ENCODE peak calls at places on chromosomes 2 and 18, in eight cellular contexts. S, V, F, P, H, B, K and L are unnamed samples.

GRCh38 chr18:60064271-60064670 is 164.5 kb downstream of the PMAIP1 start:
- DNase-seq in S (no peak), V (no peak), F (no peak), P (no peak), H (no peak), B (no peak), K (no peak), L (no peak)

GRCh38 chr2:196758474-196759377 is 40.8 kb downstream of the GTF3C3 start:
- DNase-seq in S (no peak), V (no peak), F (peak), P (no peak), H (no peak), B (no peak), K (no peak), L (peak)

GRCh38 chr18:48547456-48548403 is 8.9 kb downstream of the CTIF start:
- DNase-seq in S (peak), V (no peak), F (peak), P (no peak), H (no peak), B (no peak), K (peak), L (peak)

GRCh38 chr2:221851531-221852045 is 279.5 kb upstream of the EPHA4 start:
- DNase-seq in S (no peak), V (no peak), F (no peak), P (no peak), H (no peak), B (no peak), K (no peak), L (peak)

GRCh38 chr2:9153589-9153988 is 53.0 kb upstream of the ASAP2 start:
- DNase-seq in S (peak), V (peak), F (peak), P (no peak), H (no peak), B (no peak), K (no peak), L (no peak)

GRCh38 chr2:82062469-82062868 is 1757.9 kb upstream of the LRRTM1 start:
- DNase-seq in S (no peak), V (no peak), F (no peak), P (no peak), H (no peak), B (no peak), K (no peak), L (no peak)

GRCh38 chr2:25711641-25712369 is 38.4 kb upstream of the DTNB start:
- DNase-seq in S (peak), V (no peak), F (no peak), P (peak), H (no peak), B (no peak), K (no peak), L (no peak)

GRCh38 chr2:26614205-26615128 is 26.7 kb downstream of the CIB4 start:
- DNase-seq in S (no peak), V (no peak), F (no peak), P (no peak), H (peak), B (no peak), K (no peak), L (no peak)

GRCh38 chr2:25401307-25402021 is 59.7 kb upstream of the DNMT3A start:
- DNase-seq in S (no peak), V (no peak), F (no peak), P (no peak), H (no peak), B (no peak), K (no peak), L (no peak)

GRCh38 chr2:30394096-30394495 is 53.0 kb upstream of the LCLAT1 start:
- DNase-seq in S (no peak), V (no peak), F (no peak), P (no peak), H (no peak), B (no peak), K (no peak), L (no peak)

GRCh38 chr2:28276076-28276618 is 116.5 kb upstream of the FOSL2 start:
- DNase-seq in S (peak), V (no peak), F (peak), P (no peak), H (no peak), B (no peak), K (no peak), L (peak)

GRCh38 chr2:202790676-202791075 is 80.9 kb downstream of the ICA1L start:
- DNase-seq in S (no peak), V (no peak), F (no peak), P (no peak), H (no peak), B (no peak), K (no peak), L (no peak)

GRCh38 chr2:16330012-16330411 is 335.6 kb downstream of the CYRIA start:
- DNase-seq in S (peak), V (no peak), F (no peak), P (no peak), H (no peak), B (no peak), K (no peak), L (no peak)

GRCh38 chr2:32678825-32679224 is 51.0 kb downstream of the TTC27 start:
- DNase-seq in S (peak), V (no peak), F (peak), P (no peak), H (no peak), B (no peak), K (no peak), L (no peak)

GRCh38 chr2:172080641-172081230 is 4.6 kb upstream of the DLX1 start:
- DNase-seq in S (peak), V (no peak), F (no peak), P (no peak), H (no peak), B (no peak), K (no peak), L (no peak)

GRCh38 chr2:231877533-231878456 is 48.4 kb downstream of the NPPC start:
- DNase-seq in S (peak), V (no peak), F (no peak), P (no peak), H (no peak), B (no peak), K (no peak), L (no peak)

GRCh38 chr2:64804651-64805050 is 150.9 kb upstream of the SERTAD2 start:
- DNase-seq in S (peak), V (no peak), F (no peak), P (no peak), H (no peak), B (no peak), K (no peak), L (no peak)

GRCh38 chr2:57598552-57598951 is 448.1 kb upstream of the VRK2 start:
- DNase-seq in S (no peak), V (no peak), F (no peak), P (no peak), H (no peak), B (no peak), K (no peak), L (no peak)

GRCh38 chr2:170717599-170717963 is 2.4 kb downstream of the SP5 start:
- DNase-seq in S (peak), V (no peak), F (no peak), P (no peak), H (no peak), B (no peak), K (no peak), L (no peak)

GRCh38 chr2:241703128-241703604 is 1.3 kb downstream of the ING5 start:
- DNase-seq in S (no peak), V (no peak), F (peak), P (no peak), H (peak), B (no peak), K (no peak), L (peak)

GRCh38 chr18:80075940-80076339 is 33.1 kb upstream of the ADNP2 start:
- DNase-seq in S (no peak), V (no peak), F (no peak), P (no peak), H (no peak), B (no peak), K (no peak), L (no peak)

GRCh38 chr2:31446848-31447247 is 32.3 kb upstream of the XDH start:
- DNase-seq in S (peak), V (no peak), F (no peak), P (no peak), H (no peak), B (no peak), K (no peak), L (no peak)

GRCh38 chr2:14903709-14904374 is 271.3 kb downstream of the LRATD1 start:
- DNase-seq in S (no peak), V (no peak), F (no peak), P (no peak), H (peak), B (no peak), K (no peak), L (peak)

DNA sequence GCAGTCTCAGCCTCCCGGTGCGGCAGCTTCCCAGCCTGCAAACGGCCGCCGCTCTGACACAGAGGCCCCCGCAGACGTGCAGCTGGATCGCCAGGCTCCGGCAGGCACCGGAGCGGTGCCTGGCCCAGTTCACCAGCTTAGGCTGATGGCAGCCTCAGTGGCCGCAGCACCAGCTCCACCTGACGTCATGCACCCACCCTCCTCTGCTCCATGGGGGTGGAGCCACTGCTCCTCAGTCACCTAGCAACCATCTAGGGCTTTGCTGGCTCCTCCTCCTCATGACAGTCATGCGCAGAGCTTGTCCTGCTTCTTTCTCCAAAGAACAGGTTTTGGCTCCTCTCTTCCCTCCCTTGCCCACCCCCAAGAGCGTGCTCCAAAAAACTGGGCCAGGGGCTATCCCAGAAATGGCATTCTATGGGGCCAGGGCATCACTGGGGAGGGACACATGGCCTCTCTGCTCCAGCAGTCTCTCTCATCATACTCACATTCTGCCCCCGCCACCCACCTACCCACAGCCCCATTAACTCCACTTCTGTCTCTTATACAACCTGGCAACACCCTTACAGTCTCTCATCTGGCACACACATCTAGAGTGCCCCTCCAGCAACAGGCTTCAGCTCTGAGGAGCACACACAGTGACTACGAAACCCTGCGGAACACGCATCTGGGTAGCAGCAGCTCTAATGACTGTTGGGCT is 5.5 kb downstream of the DCTN1 start:
- DNase-seq in S (peak), V (peak), F (peak), P (peak), H (peak), B (peak), K (no peak), L (no peak)
- H3K27ac ChIP-seq in S (no peak), V (no peak), F (peak), P (peak), H (peak), B (peak), K (no peak), L (no peak)

DNA sequence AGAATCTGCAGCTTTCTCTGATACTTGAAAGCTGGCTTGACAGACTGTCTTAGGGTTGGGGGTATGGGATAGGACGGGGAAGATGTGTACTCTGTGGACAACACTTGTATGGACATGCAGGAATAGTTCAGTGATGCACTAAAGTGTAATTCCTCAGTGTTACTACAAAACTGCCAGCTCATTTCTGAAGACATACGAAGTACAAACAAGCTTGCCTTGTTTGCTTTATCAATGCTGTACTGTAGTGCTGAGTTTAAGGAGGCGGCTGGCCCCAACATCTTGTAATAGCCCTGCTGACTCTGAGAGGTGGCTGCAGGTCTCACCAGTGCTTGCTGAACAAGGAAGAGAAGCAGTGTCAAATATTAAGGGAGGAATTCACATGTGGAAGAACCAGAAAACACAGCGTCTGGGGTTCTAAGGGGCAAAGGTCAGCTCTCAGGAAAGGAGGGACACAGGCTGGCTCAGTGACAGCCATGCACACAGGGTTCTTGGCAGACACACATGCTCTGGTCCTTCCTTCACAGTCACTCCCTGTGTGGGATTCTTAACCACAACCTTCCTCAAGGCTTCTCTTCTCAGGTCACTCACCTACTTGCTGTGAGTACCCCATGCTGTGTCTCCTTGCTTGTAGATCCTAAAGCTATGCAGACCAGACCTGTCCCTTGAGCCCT is 39.8 kb upstream of the EVA1A start:
- DNase-seq in S (no peak), V (no peak), F (no peak), P (no peak), H (no peak), B (no peak), K (no peak), L (no peak)
- H3K27ac ChIP-seq in S (peak), V (no peak), F (no peak), P (peak), H (no peak), B (no peak), K (no peak), L (no peak)

DNA sequence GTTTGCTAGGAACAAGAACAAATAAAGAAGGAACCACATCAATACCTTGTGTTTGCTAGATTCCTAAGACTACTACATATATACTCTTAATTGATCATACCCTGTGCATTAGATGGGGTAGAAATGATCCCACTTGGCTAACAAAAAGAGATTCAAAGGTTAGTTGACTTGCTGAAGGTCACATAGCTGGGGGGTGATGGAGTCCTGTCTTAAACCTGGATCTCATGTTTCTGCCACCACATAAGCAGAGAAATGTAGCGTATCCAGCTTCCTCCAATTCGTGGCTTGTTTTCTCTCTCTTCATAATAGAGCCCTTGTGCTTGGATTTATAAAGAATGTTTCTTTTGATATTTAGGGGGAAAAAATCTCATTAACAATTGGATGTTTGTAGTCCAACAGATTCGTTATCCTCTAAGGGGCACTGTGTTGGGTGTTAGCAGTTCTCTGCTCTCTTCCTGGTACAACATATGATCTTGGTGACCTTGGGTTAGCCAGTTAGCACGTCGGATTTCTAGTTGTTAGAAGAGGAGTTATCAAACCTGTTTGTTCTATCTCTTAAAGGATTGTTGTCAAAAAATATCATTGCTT is 127.7 kb downstream of the FMNL2 start:
- DNase-seq in S (no peak), V (no peak), F (no peak), P (no peak), H (no peak), B (no peak), K (no peak), L (peak)
- H3K27ac ChIP-seq in S (no peak), V (no peak), F (no peak), P (peak), H (no peak), B (peak), K (no peak), L (peak)

GRCh38 chr2:219404291-219404910 is 13.8 kb upstream of the DES start:
- DNase-seq in S (peak), V (peak), F (no peak), P (no peak), H (no peak), B (peak), K (no peak), L (peak)

GRCh38 chr2:219403861-219404260 is 14.3 kb upstream of the DES start:
- DNase-seq in S (no peak), V (no peak), F (no peak), P (no peak), H (no peak), B (no peak), K (no peak), L (no peak)

GRCh38 chr2:219404954-219405353 is 13.2 kb upstream of the DES start:
- DNase-seq in S (no peak), V (no peak), F (no peak), P (no peak), H (no peak), B (peak), K (no peak), L (peak)

GRCh38 chr2:219401621-219402020 is 13.9 kb upstream of the DNPEP start:
- DNase-seq in S (peak), V (no peak), F (no peak), P (no peak), H (no peak), B (no peak), K (no peak), L (no peak)

GRCh38 chr2:219402665-219403515 is 15.2 kb upstream of the DNPEP start:
- DNase-seq in S (peak), V (peak), F (peak), P (peak), H (peak), B (peak), K (peak), L (peak)
- H3K27ac ChIP-seq in S (no peak), V (no peak), F (no peak), P (no peak), H (no peak), B (peak), K (no peak), L (no peak)

DNA sequence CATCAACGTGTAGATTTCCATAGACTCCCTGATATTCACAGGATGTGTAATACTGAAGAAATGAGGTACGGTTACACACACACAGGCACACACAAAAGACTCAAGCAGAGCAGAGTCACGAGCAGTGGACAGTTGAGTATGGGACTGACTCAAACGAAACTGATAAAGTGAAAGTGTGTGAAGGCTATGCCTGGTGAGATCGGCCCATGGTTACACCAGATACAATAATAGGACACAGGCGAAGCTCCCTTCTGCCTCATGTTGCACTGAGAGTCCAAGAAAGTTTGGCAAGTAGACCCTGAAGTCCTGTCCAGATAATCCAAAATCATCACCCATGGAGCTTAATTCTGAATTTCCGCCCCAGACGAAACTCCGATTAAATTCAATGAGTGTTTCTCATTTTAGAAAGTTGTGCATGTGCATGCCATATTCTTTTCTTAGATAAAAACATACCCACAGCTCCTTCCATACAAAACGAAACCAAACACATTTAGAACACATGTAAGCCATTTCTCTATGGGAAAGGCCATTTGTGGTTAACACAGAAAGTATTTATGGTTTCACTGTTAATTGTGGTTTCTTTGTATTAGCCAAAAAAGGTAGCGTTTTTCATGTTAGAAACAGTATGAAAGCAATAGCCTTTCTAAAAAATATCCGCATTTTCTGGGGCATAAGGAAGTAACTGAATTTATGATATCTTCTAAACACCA is 567.7 kb downstream of the PLCL1 start:
- DNase-seq in S (peak), V (no peak), F (peak), P (no peak), H (no peak), B (no peak), K (no peak), L (no peak)
- H3K27ac ChIP-seq in S (peak), V (no peak), F (no peak), P (no peak), H (no peak), B (no peak), K (no peak), L (no peak)

GRCh38 chr18:35038881-35039491 is 2.2 kb upstream of the MAPRE2 start:
- DNase-seq in S (no peak), V (no peak), F (no peak), P (no peak), H (no peak), B (no peak), K (no peak), L (no peak)
- H3K27ac ChIP-seq in S (no peak), V (no peak), F (no peak), P (peak), H (peak), B (peak), K (no peak), L (no peak)

DNA sequence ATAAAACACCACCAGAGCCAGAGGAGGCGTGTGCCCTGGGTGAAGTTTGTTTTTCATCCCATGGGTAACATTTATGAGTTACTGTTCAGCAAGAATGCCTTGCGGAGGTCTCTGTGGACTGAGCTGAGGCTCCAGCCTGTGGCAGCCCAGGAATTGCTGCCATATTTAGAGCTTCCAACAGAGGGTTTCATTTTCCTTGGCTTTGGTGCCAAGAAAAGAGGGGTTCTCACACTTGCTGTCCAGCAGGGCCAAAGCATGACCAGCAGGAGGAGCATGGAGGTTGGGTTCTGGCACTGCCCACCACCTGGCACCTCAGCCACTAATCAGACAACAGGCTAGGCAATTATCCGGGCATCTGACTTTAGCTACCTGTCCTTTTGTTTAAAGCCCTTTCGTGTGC is 36.7 kb downstream of the EPAS1 start:
- DNase-seq in S (no peak), V (peak), F (no peak), P (no peak), H (no peak), B (no peak), K (no peak), L (no peak)
- H3K27ac ChIP-seq in S (peak), V (peak), F (no peak), P (peak), H (peak), B (peak), K (no peak), L (peak)